ENCODE peak calls at places on chromosomes 2 and 18, in four cellular contexts. One of them, this sample, is unnamed.

GRCh38 chr18:32918692-32919250 is 145.9 kb upstream of the KLHL14 start:
- DNase-seq in upper lobe of right lung: no peak
- DNase-seq in spleen: no peak
- DNase-seq in body of pancreas: no peak
- DNase-seq in this sample: no peak

GRCh38 chr2:189327879-189328351 is 113.4 kb upstream of the WDR75 start:
- DNase-seq in body of pancreas: no peak
- DNase-seq in upper lobe of right lung: no peak
- DNase-seq in spleen: no peak
- DNase-seq in this sample: no peak

GRCh38 chr2:39838589-39838988 is 59.5 kb upstream of the THUMPD2 start:
- DNase-seq in spleen: no peak
- DNase-seq in upper lobe of right lung: no peak
- DNase-seq in body of pancreas: no peak
- DNase-seq in this sample: peak

GRCh38 chr18:73365018-73365417 is 497.2 kb upstream of the NETO1 start:
- DNase-seq in spleen: no peak
- DNase-seq in upper lobe of right lung: no peak
- DNase-seq in body of pancreas: no peak
- DNase-seq in this sample: no peak

GRCh38 chr2:109322111-109322510 is 193.1 kb downstream of the SH3RF3 start:
- DNase-seq in spleen: no peak
- DNase-seq in upper lobe of right lung: peak
- DNase-seq in body of pancreas: peak
- DNase-seq in this sample: no peak

GRCh38 chr2:216792222-216793001 is 67.5 kb downstream of the TNP1 start:
- DNase-seq in spleen: no peak
- DNase-seq in body of pancreas: peak
- DNase-seq in upper lobe of right lung: no peak
- DNase-seq in this sample: peak

GRCh38 chr2:47937677-47938076 is 31.4 kb upstream of the FBXO11 start:
- DNase-seq in body of pancreas: no peak
- DNase-seq in spleen: no peak
- DNase-seq in upper lobe of right lung: no peak
- DNase-seq in this sample: no peak

GRCh38 chr2:127590386-127591190 is 55.1 kb downstream of the MYO7B start:
- DNase-seq in upper lobe of right lung: peak
- DNase-seq in spleen: peak
- DNase-seq in body of pancreas: no peak
- DNase-seq in this sample: peak

GRCh38 chr2:111534816-111535803 is 348.9 kb downstream of the ANAPC1 start:
- DNase-seq in spleen: no peak
- DNase-seq in body of pancreas: no peak
- DNase-seq in upper lobe of right lung: no peak
- DNase-seq in this sample: no peak

GRCh38 chr2:33337385-33337784 is 139.1 kb upstream of the RASGRP3 start:
- DNase-seq in body of pancreas: no peak
- DNase-seq in upper lobe of right lung: no peak
- DNase-seq in spleen: no peak
- DNase-seq in this sample: no peak

GRCh38 chr2:18346364-18346763 is 214.1 kb downstream of the RDH14 start:
- DNase-seq in upper lobe of right lung: no peak
- DNase-seq in spleen: no peak
- DNase-seq in body of pancreas: no peak
- DNase-seq in this sample: no peak

GRCh38 chr2:69514406-69514805 is 77.2 kb upstream of the NFU1 start:
- DNase-seq in upper lobe of right lung: no peak
- DNase-seq in body of pancreas: peak
- DNase-seq in spleen: no peak
- DNase-seq in this sample: peak

GRCh38 chr2:218991674-218992168 is 1.5 kb downstream of the CRYBA2 start:
- DNase-seq in body of pancreas: no peak
- DNase-seq in upper lobe of right lung: peak
- DNase-seq in spleen: peak
- DNase-seq in this sample: peak

GRCh38 chr18:74255022-74255658 is 36.6 kb downstream of the CYB5A start:
- DNase-seq in spleen: no peak
- DNase-seq in body of pancreas: peak
- DNase-seq in upper lobe of right lung: no peak
- DNase-seq in this sample: no peak

GRCh38 chr2:59752512-59752911 is 800.9 kb downstream of the BCL11A start:
- DNase-seq in body of pancreas: no peak
- DNase-seq in upper lobe of right lung: no peak
- DNase-seq in spleen: no peak
- DNase-seq in this sample: no peak

GRCh38 chr2:236720974-236721600 is 151.5 kb downstream of the ACKR3 start:
- DNase-seq in upper lobe of right lung: no peak
- DNase-seq in spleen: no peak
- DNase-seq in body of pancreas: no peak
- DNase-seq in this sample: no peak

GRCh38 chr18:59918320-59918755 is 18.5 kb downstream of the PMAIP1 start:
- DNase-seq in spleen: peak
- DNase-seq in body of pancreas: no peak
- DNase-seq in upper lobe of right lung: peak
- DNase-seq in this sample: no peak

GRCh38 chr2:8120979-8121825 is 560.7 kb upstream of the ID2 start:
- DNase-seq in upper lobe of right lung: no peak
- DNase-seq in spleen: no peak
- DNase-seq in body of pancreas: no peak
- DNase-seq in this sample: no peak

GRCh38 chr18:14969507-14969906 is 221.5 kb downstream of the ANKRD30B start:
- DNase-seq in body of pancreas: no peak
- DNase-seq in upper lobe of right lung: no peak
- DNase-seq in spleen: no peak
- DNase-seq in this sample: no peak
- H3K27ac ChIP-seq in body of pancreas: no peak
- H3K27ac ChIP-seq in upper lobe of right lung: no peak
- H3K27ac ChIP-seq in spleen: no peak
- H3K27ac ChIP-seq in this sample: no peak

GRCh38 chr2:229445501-229446294 is 174.6 kb upstream of the PID1 start:
- DNase-seq in body of pancreas: no peak
- DNase-seq in spleen: no peak
- DNase-seq in upper lobe of right lung: no peak
- DNase-seq in this sample: no peak

GRCh38 chr2:229445013-229445412 is 173.9 kb upstream of the PID1 start:
- DNase-seq in spleen: no peak
- DNase-seq in body of pancreas: peak
- DNase-seq in upper lobe of right lung: no peak
- DNase-seq in this sample: no peak

GRCh38 chr2:229447227-229447626 is 176.1 kb upstream of the PID1 start:
- DNase-seq in spleen: no peak
- DNase-seq in upper lobe of right lung: no peak
- DNase-seq in body of pancreas: no peak
- DNase-seq in this sample: no peak

GRCh38 chr2:229443869-229444268 is 172.8 kb upstream of the PID1 start:
- DNase-seq in upper lobe of right lung: no peak
- DNase-seq in body of pancreas: no peak
- DNase-seq in spleen: no peak
- DNase-seq in this sample: no peak

GRCh38 chr2:229446316-229446715 is 175.2 kb upstream of the PID1 start:
- DNase-seq in spleen: no peak
- DNase-seq in upper lobe of right lung: no peak
- DNase-seq in body of pancreas: no peak
- DNase-seq in this sample: no peak
- H3K27ac ChIP-seq in spleen: no peak
- H3K27ac ChIP-seq in upper lobe of right lung: no peak
- H3K27ac ChIP-seq in body of pancreas: no peak
- H3K27ac ChIP-seq in this sample: no peak

GRCh38 chr2:45851111-45851510 is 199.6 kb downstream of the PRKCE start:
- DNase-seq in upper lobe of right lung: no peak
- DNase-seq in body of pancreas: no peak
- DNase-seq in spleen: no peak
- DNase-seq in this sample: no peak
- H3K27ac ChIP-seq in upper lobe of right lung: no peak
- H3K27ac ChIP-seq in body of pancreas: no peak
- H3K27ac ChIP-seq in spleen: no peak
- H3K27ac ChIP-seq in this sample: no peak

GRCh38 chr2:237967463-237967871 is 653 bp downstream of the UBE2F start:
- DNase-seq in upper lobe of right lung: peak
- DNase-seq in body of pancreas: peak
- DNase-seq in spleen: peak
- DNase-seq in this sample: peak
- H3K27ac ChIP-seq in upper lobe of right lung: peak
- H3K27ac ChIP-seq in body of pancreas: peak
- H3K27ac ChIP-seq in spleen: peak
- H3K27ac ChIP-seq in this sample: no peak

DNA sequence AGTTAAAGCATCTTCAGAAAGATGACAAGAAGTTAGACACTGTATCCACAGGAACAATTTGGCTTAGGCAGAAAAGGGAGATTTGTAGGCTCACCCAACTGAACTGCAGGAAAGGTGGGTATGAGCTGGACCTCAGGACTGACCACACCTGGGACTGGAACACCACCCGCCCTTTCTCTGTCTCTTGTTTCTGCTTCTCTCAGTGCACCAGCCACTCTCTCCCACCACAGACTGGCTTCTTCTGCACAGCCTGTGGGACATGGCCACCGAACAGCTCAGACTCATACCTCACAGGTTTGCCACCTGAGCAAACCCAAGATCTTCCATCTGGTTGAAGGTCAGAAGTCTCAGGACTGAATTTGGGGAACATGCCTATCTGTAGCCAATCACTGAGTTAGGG is 14.2 kb upstream of the MALT1 start:
- DNase-seq in body of pancreas: no peak
- DNase-seq in upper lobe of right lung: no peak
- DNase-seq in spleen: no peak
- DNase-seq in this sample: no peak
- H3K27ac ChIP-seq in body of pancreas: no peak
- H3K27ac ChIP-seq in upper lobe of right lung: no peak
- H3K27ac ChIP-seq in spleen: no peak
- H3K27ac ChIP-seq in this sample: no peak

DNA sequence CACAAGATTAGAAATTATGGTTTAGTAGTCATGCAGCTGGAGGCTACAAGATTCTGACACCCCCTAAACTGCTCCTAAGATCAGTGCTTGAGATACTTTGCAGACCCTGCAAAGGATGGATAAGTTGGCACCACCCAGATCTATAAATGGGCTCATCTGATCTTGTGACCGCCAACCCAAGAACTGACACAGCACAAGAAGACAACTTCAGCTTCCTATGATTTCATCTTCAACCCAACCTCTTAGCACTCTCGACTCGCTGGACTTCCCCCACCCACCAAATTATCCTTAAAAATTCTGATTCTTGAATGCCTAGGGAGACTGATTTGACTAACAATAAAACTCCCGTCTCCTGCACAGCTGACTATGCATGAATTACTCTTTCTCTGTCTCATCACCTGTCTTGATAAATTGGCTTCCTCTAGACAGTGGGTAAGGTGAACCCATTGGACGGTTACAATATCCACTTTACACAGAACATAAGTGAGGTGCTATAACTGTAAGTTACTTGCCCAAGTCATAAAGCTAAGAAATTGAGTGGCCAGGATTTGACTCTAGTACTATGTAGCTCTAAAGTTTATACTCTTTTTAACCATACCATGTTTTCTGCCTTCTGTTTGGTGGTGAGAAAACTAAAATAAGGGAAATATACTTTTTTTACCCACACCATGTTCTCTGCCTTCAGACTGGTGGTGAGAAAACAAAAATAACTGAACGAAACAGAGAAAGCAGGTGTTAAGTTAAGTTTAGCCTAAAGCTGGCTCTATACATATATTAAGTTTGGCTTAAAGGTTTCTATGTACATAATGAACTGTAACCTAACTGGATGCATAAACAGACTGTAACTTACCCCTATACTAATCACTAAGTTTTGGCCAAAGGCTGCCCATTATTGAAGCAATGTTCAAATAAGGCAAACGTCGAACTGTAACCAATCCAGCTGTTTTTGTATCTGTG is 962.3 kb upstream of the NXPH2 start:
- DNase-seq in spleen: no peak
- DNase-seq in upper lobe of right lung: no peak
- DNase-seq in body of pancreas: no peak
- DNase-seq in this sample: no peak
- H3K27ac ChIP-seq in spleen: no peak
- H3K27ac ChIP-seq in upper lobe of right lung: no peak
- H3K27ac ChIP-seq in body of pancreas: no peak
- H3K27ac ChIP-seq in this sample: no peak

GRCh38 chr18:26574958-26575864 is 26.9 kb upstream of the KCTD1 start:
- DNase-seq in spleen: peak
- DNase-seq in upper lobe of right lung: peak
- DNase-seq in body of pancreas: peak
- DNase-seq in this sample: peak

GRCh38 chr18:26575865-26576217 is 27.5 kb upstream of the KCTD1 start:
- DNase-seq in body of pancreas: no peak
- DNase-seq in spleen: no peak
- DNase-seq in upper lobe of right lung: no peak
- DNase-seq in this sample: no peak

GRCh38 chr18:26584745-26585144 is 36.4 kb upstream of the KCTD1 start:
- DNase-seq in spleen: no peak
- DNase-seq in upper lobe of right lung: no peak
- DNase-seq in body of pancreas: no peak
- DNase-seq in this sample: no peak

DNA sequence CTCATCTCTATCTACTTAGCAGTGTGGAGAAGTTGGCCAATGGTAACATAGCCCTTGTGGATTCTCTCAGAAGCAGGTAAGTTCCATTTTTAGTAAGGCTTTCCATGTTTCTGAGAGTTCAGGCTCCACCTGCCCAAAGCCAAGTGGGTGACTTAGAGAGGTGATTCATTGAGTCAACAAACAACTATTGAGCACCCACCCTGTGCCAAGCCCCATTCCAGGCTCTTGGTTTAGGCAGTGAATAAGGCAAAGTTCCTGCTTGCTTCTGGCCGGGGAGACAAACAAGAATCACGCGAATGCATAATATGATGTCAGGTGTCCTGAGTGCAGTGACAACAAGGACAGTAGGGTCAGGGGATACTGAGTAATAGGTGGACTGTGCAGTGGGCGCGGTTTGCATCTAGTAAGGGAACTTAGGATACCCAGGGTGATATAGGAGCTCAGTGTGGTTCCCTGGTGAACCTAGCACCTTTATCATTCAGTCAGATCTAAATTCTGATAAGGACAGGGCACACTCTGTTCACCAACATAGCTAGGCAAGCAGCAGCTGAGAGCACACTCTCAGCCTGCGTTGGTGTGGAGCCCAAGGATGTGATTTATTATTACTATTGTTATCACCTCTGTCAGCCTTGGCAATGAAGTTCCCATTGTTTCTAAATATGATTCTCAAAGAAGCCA is 31.7 kb upstream of the KCTD1 start:
- DNase-seq in spleen: no peak
- DNase-seq in body of pancreas: peak
- DNase-seq in upper lobe of right lung: peak
- DNase-seq in this sample: no peak
- H3K27ac ChIP-seq in spleen: no peak
- H3K27ac ChIP-seq in body of pancreas: no peak
- H3K27ac ChIP-seq in upper lobe of right lung: peak
- H3K27ac ChIP-seq in this sample: no peak

DNA sequence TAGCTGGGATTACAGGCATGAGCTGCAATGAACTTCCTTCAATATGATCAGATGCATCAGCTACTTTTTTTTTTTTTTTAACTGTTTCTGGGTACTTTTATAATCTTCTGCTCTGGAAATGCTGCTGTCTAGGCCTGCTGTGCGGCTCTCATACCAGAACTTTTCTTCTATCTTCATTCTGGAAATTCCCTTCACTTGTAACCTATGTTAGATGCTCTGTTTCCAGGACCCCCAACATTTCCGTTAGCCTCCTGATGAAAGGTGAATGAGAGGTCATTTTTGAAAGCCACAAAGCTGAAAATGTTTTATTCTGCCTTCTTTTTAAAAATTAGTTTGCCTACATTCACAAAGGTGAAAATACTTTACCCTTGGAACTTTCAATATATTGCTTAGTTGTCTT is 8.6 kb downstream of the AGFG1 start:
- DNase-seq in spleen: no peak
- DNase-seq in body of pancreas: no peak
- DNase-seq in upper lobe of right lung: no peak
- DNase-seq in this sample: no peak
- H3K27ac ChIP-seq in spleen: no peak
- H3K27ac ChIP-seq in body of pancreas: no peak
- H3K27ac ChIP-seq in upper lobe of right lung: no peak
- H3K27ac ChIP-seq in this sample: no peak